ENCODE peak calls at places on chromosomes 3 and 15, in nine cellular contexts. Q is stomach, C is transverse colon, I is body of pancreas, U is esophagus squamous epithelium, X is Peyer's patch, J is spleen, V is HCT116, O is IMR-90. W is an unnamed sample.

GRCh38 chr15:77495806-77496589 is 75.3 kb downstream of the HMG20A start:
- DNase-seq in Q (no peak), V (no peak), J (peak; percentile 77), U (no peak), C (no peak), I (no peak), X (no peak), O (peak; percentile 43), W (peak; percentile 40)

GRCh38 chr3:170506556-170506955 is 79.3 kb downstream of the SLC7A14 start:
- DNase-seq in U (no peak), Q (no peak), C (no peak), X (no peak), I (no peak), V (no peak), J (no peak), O (peak; percentile 71), W (no peak)

GRCh38 chr3:64351713-64352595 is 126.7 kb upstream of the PRICKLE2 start:
- DNase-seq in Q (peak; percentile 46), U (no peak), I (peak; percentile 38), J (no peak), V (no peak), C (no peak), O (peak; percentile 54), X (no peak), W (no peak)

GRCh38 chr3:3119393-3119851 is 7.3 kb upstream of the TRNT1 start:
- DNase-seq in X (no peak), V (no peak), J (no peak), C (no peak), U (no peak), Q (no peak), I (no peak), O (no peak), W (no peak)

GRCh38 chr3:189258261-189258660 is 86.5 kb downstream of the TPRG1 start:
- DNase-seq in V (no peak), J (no peak), U (no peak), X (no peak), C (no peak), Q (no peak), O (no peak), I (no peak), W (no peak)

GRCh38 chr3:100401674-100402036 is 316 bp downstream of the LNP1 start:
- DNase-seq in I (peak; percentile 50), C (peak; percentile 29), U (no peak), V (no peak), X (peak; percentile 39), O (peak; percentile 56), Q (no peak), J (peak; percentile 86), W (peak; percentile 28)

GRCh38 chr15:49620174-49620573 is 444 bp downstream of the FAM227B start:
- DNase-seq in Q (no peak), X (no peak), I (peak; percentile 26), V (no peak), O (peak; percentile 33), U (no peak), J (no peak), C (peak; percentile 21), W (no peak)

GRCh38 chr3:171556133-171556532 is 95.9 kb upstream of the TNIK start:
- DNase-seq in V (no peak), I (no peak), Q (no peak), U (no peak), J (no peak), O (no peak), C (no peak), X (no peak), W (no peak)

GRCh38 chr3:78644847-78645246 is 1123.0 kb downstream of the ROBO1 start:
- DNase-seq in Q (no peak), U (no peak), X (no peak), C (no peak), I (no peak), J (no peak), V (no peak), O (no peak), W (no peak)

GRCh38 chr3:53234841-53235232 is 21.0 kb downstream of the TKT start:
- DNase-seq in O (no peak), V (no peak), I (no peak), J (no peak), Q (no peak), X (no peak), C (no peak), U (no peak), W (no peak)

GRCh38 chr3:53235545-53235944 is 20.3 kb downstream of the TKT start:
- DNase-seq in C (no peak), O (no peak), Q (no peak), U (no peak), I (no peak), V (no peak), X (no peak), J (no peak), W (no peak)

GRCh38 chr3:53232641-53233377 is 23.0 kb downstream of the TKT start:
- DNase-seq in Q (no peak), J (peak; percentile 58), C (no peak), V (no peak), O (no peak), I (no peak), X (no peak), U (no peak), W (no peak)

GRCh38 chr3:53236112-53236841 is 19.5 kb downstream of the TKT start:
- DNase-seq in X (no peak), V (peak; percentile 34), I (peak; percentile 76), J (peak; percentile 93), Q (peak; percentile 82), C (peak; percentile 79), O (peak; percentile 93), U (no peak), W (peak; percentile 90)

DNA sequence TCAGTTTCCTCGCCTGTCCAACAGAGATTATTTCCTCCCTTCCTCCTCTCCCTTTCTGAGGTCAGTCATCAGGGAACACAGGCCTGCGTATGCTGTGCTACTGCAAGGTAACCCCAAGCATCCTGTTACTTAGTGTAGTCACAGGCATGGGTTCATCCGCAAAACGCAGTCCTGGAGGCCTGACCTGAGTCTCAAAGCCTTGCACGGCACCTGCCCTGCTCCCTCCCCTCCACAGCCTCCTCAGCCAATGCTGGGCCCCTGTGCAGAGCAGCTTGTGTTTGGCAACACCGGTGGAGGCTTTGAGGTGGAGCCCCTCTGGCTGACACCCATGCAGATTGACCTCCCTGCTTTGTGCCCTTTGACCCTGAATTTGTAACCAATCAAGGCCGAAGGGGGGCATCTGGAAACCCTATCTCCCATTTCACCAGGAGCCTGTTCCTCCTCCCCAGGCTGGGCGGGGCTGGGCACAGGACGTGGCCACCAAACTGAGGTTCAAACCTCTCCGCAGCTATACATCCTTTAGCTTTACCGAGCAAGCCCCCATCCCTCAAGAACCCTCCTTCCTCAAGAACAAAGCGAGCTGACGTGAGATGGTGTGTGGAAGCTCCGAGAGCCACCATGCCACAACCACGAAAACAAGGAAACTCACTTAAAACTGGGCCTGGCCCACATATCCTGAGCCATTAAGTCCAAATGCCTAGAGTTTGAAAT is 21.5 kb downstream of the TKT start:
- DNase-seq in Q (no peak), O (no peak), X (no peak), I (no peak), C (no peak), V (no peak), J (no peak), U (no peak), W (no peak)
- H3K36me3 ChIP-seq in Q (peaks cover 98% of the 10 kb centered on the region), O (peaks cover 83% of the 10 kb centered on the region), X (no peaks in the 10 kb centered on the region), I (peaks cover 32% of the 10 kb centered on the region), C (peaks cover 49% of the 10 kb centered on the region), V (peaks cover 78% of the 10 kb centered on the region), J (peaks cover 83% of the 10 kb centered on the region), U (peaks cover 67% of the 10 kb centered on the region), W (peaks cover 20% of the 10 kb centered on the region)

GRCh38 chr3:61561374-61562041 is at the start of gene PTPRG:
- DNase-seq in U (peak; percentile 4), V (peak; percentile 69), O (peak; percentile 94), Q (peak; percentile 90), I (peak; percentile 94), J (peak; percentile 79), X (peak; percentile 35), C (peak; percentile 89), W (peak; percentile 91)
- TF ChIP-seq POLR2A in U (peak; percentile 73), V (peak; percentile 82), O (peak; percentile 73), Q (peak; percentile 18), I (peak; percentile 86), J (no peak), X (peak; percentile 76), C (peak; percentile 67), W (peak; percentile 84)

GRCh38 chr3:69081583-69082262 is 1.6 kb upstream of the UBA3 start:
- DNase-seq in J (no peak), I (no peak), C (no peak), U (no peak), V (no peak), O (no peak), Q (no peak), X (no peak), W (no peak)
- H3K36me3 ChIP-seq in J (no peaks in the 10 kb centered on the region), I (no peaks in the 10 kb centered on the region), C (no peaks in the 10 kb centered on the region), U (no peaks in the 10 kb centered on the region), V (no peaks in the 10 kb centered on the region), O (no peaks in the 10 kb centered on the region), Q (no peaks in the 10 kb centered on the region), X (no peaks in the 10 kb centered on the region), W (no peaks in the 10 kb centered on the region)

GRCh38 chr3:13405614-13406013 is 14.5 kb downstream of the NUP210 start:
- DNase-seq in C (no peak), J (peak; percentile 20), V (no peak), Q (no peak), O (no peak), U (no peak), I (no peak), X (no peak), W (no peak)

GRCh38 chr3:13403818-13404216 is 16.3 kb downstream of the NUP210 start:
- DNase-seq in U (no peak), Q (no peak), O (no peak), C (no peak), X (no peak), J (no peak), I (no peak), V (no peak), W (no peak)

GRCh38 chr3:13406200-13406599 is 13.9 kb downstream of the NUP210 start:
- DNase-seq in I (no peak), U (no peak), O (no peak), Q (no peak), X (no peak), C (no peak), J (no peak), V (no peak), W (no peak)

GRCh38 chr3:13403213-13403817 is 16.8 kb downstream of the NUP210 start:
- DNase-seq in I (no peak), C (no peak), U (no peak), Q (no peak), J (no peak), V (no peak), O (no peak), X (no peak), W (no peak)

DNA sequence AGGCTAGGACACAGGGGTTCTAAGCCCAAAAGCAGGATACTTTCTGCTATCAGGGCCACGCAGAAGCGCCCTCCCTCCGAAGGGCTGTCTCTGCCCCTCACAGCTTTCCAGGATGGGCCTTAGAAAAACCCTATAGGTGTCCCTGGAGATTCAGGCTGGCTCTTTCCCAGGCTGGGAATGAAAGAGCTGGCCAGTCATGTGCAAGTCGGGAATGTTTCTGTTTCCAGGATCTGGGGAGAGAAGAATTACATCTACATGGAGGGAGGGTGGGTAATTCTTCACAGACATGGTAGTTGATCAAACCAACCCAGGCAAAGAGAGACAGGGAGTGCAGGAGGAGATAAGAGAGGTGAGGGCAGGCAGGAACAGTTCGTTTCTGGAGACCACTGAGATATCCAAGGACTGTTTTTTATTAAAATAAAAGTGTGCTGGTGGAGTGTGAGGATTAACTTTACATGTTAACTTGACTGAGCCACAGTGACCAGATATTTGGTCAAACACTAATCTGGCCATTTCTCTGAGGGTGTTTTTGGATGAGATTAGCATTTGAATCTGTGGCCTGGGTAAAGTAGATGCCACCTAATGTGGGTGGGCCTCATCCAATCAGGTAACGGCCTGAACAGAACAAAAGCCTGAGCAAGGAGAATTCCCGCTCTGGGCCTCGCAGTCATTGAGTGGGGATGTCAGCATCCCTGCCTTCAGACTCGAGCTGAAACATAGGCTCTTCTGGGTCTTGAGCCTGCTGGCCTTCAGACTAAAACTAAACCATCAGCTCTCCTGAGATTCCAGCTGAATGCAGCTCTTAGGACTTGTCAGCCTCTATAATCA is 15.3 kb downstream of the NUP210 start:
- DNase-seq in U (no peak), X (no peak), C (no peak), V (no peak), J (peak; percentile 23), Q (no peak), O (no peak), I (no peak), W (no peak)
- TF ChIP-seq POLR2A in U (no peak), X (no peak), C (no peak), V (no peak), J (no peak), Q (no peak), O (no peak), I (no peak), W (no peak)